ENCODE peak calls at places on chromosomes 11 and 22, in ten cellular contexts. F is breast epithelium, P is sigmoid colon, M is body of pancreas, V is adipocyte, D is right atrium auricular region, T is cardiac muscle cell, H is HepG2, J is aorta, Z is PC-9. R is an unnamed sample. For H3K9me3, the result is how much of the 10 kb centered on the place peaks cover.

GRCh38 chr11:64060861-64061444 is 25.2 kb downstream of the FLRT1 start:
- DNase-seq in F (no peak), P (no peak), M (peak), V (peak), D (no peak), T (peak), H (no peak), J (peak), Z (no peak), R (peak)

GRCh38 chr11:14611939-14612338 is 31.7 kb upstream of the PDE3B start:
- DNase-seq in F (no peak), P (no peak), M (no peak), V (no peak), D (no peak), T (no peak), H (no peak), J (no peak), Z (no peak), R (no peak)

GRCh38 chr11:108496643-108497256 is 1.4 kb downstream of the POGLUT3 start:
- DNase-seq in F (no peak), P (no peak), M (no peak), V (peak), D (no peak), T (no peak), H (no peak), J (no peak), Z (peak), R (no peak)

GRCh38 chr11:77276271-77276670 is 25.2 kb downstream of the GDPD4 start:
- DNase-seq in F (no peak), P (no peak), M (no peak), V (no peak), D (no peak), T (no peak), H (no peak), J (no peak), Z (no peak), R (no peak)

GRCh38 chr11:116895053-116895757 is 57.8 kb upstream of the APOA1 start:
- DNase-seq in F (no peak), P (peak), M (no peak), V (no peak), D (no peak), T (peak), H (no peak), J (peak), Z (no peak), R (no peak)

GRCh38 chr22:19696504-19697276 is 17.6 kb upstream of the SEPTIN5 start:
- DNase-seq in F (no peak), P (no peak), M (no peak), V (no peak), D (no peak), T (no peak), H (no peak), J (no peak), Z (no peak), R (no peak)

GRCh38 chr11:123429851-123430735 is at the start of gene GRAMD1B:
- DNase-seq in F (no peak), P (no peak), M (peak), V (peak), D (no peak), T (peak), H (no peak), J (peak), Z (no peak), R (peak)

GRCh38 chr22:22848364-22848866 is 39.2 kb upstream of the IGLL5 start:
- DNase-seq in F (peak), P (no peak), M (peak), V (peak), D (no peak), T (no peak), H (peak), J (peak), Z (peak), R (peak)

GRCh38 chr22:29254283-29254653 is 13.5 kb downstream of the RHBDD3 start:
- DNase-seq in F (no peak), P (no peak), M (no peak), V (no peak), D (no peak), T (no peak), H (no peak), J (no peak), Z (no peak), R (no peak)

GRCh38 chr11:109041876-109042275 is 377.0 kb downstream of the DDX10 start:
- DNase-seq in F (no peak), P (no peak), M (no peak), V (no peak), D (no peak), T (no peak), H (no peak), J (no peak), Z (no peak), R (no peak)

GRCh38 chr11:105960252-105961245 is 61.5 kb downstream of the MSANTD4 start:
- DNase-seq in F (no peak), P (no peak), M (no peak), V (no peak), D (no peak), T (no peak), H (peak), J (no peak), Z (no peak), R (no peak)

GRCh38 chr11:85495918-85496317 is 131.2 kb downstream of the DLG2 start:
- DNase-seq in F (no peak), P (no peak), M (no peak), V (no peak), D (no peak), T (no peak), H (no peak), J (no peak), Z (no peak), R (no peak)

GRCh38 chr11:122036022-122036421 is 80.0 kb downstream of the BLID start:
- DNase-seq in F (no peak), P (no peak), M (no peak), V (peak), D (no peak), T (no peak), H (no peak), J (no peak), Z (no peak), R (no peak)

GRCh38 chr11:132114743-132115142 is 744.3 kb downstream of the NTM start:
- DNase-seq in F (no peak), P (no peak), M (no peak), V (no peak), D (no peak), T (no peak), H (no peak), J (no peak), Z (no peak), R (no peak)

GRCh38 chr11:86949995-86950993 is 4.9 kb downstream of the FZD4 start:
- DNase-seq in F (no peak), P (no peak), M (no peak), V (no peak), D (no peak), T (no peak), H (no peak), J (no peak), Z (no peak), R (no peak)

GRCh38 chr22:42949159-42949558 is 65.8 kb downstream of the PACSIN2 start:
- DNase-seq in F (no peak), P (no peak), M (no peak), V (peak), D (no peak), T (no peak), H (no peak), J (peak), Z (peak), R (no peak)

GRCh38 chr11:18578975-18579598 is 9.4 kb downstream of the UEVLD start:
- DNase-seq in F (no peak), P (no peak), M (no peak), V (no peak), D (no peak), T (no peak), H (peak), J (no peak), Z (no peak), R (no peak)

GRCh38 chr11:102552447-102553200 is 22.1 kb upstream of the MMP7 start:
- DNase-seq in F (no peak), P (no peak), M (peak), V (peak), D (no peak), T (peak), H (peak), J (no peak), Z (peak), R (no peak)

GRCh38 chr11:38136887-38137286 is 1538.9 kb upstream of the RAG2 start:
- DNase-seq in F (no peak), P (no peak), M (no peak), V (no peak), D (no peak), T (no peak), H (no peak), J (no peak), Z (no peak), R (no peak)

GRCh38 chr22:46036558-46037408 is 59.8 kb upstream of the WNT7B start:
- DNase-seq in F (no peak), P (peak), M (peak), V (no peak), D (no peak), T (peak), H (peak), J (peak), Z (peak), R (peak)

GRCh38 chr11:67400942-67401494 is 640 bp downstream of the PPP1CA start:
- DNase-seq in F (no peak), P (peak), M (no peak), V (peak), D (no peak), T (no peak), H (no peak), J (no peak), Z (no peak), R (no peak)

GRCh38 chr11:128796275-128796674 is 70.8 kb downstream of the KCNJ1 start:
- DNase-seq in F (no peak), P (no peak), M (no peak), V (peak), D (no peak), T (no peak), H (no peak), J (no peak), Z (no peak), R (no peak)

GRCh38 chr11:60428517-60428916 is 855 bp upstream of the MS4A5 start:
- DNase-seq in F (no peak), P (no peak), M (no peak), V (no peak), D (no peak), T (no peak), H (no peak), J (no peak), Z (no peak), R (no peak)

GRCh38 chr11:115941481-115941993 is 437.3 kb upstream of the CADM1 start:
- DNase-seq in F (peak), P (peak), M (peak), V (no peak), D (peak), T (no peak), H (no peak), J (peak), Z (peak), R (no peak)

GRCh38 chr22:42646569-42647525 is 2.3 kb downstream of the CYB5R3 start:
- DNase-seq in F (peak), P (no peak), M (peak), V (no peak), D (peak), T (peak), H (no peak), J (peak), Z (no peak), R (no peak)

GRCh38 chr11:848988-849824 is 6.6 kb downstream of the TSPAN4 start:
- DNase-seq in F (no peak), P (no peak), M (no peak), V (peak), D (no peak), T (peak), H (no peak), J (no peak), Z (no peak), R (peak)

GRCh38 chr11:14132312-14132711 is 169.8 kb downstream of the SPON1 start:
- DNase-seq in F (no peak), P (no peak), M (no peak), V (no peak), D (no peak), T (no peak), H (no peak), J (no peak), Z (no peak), R (no peak)

GRCh38 chr11:33932721-33933120 is 40.8 kb upstream of the LMO2 start:
- DNase-seq in F (no peak), P (no peak), M (no peak), V (no peak), D (no peak), T (no peak), H (no peak), J (no peak), Z (no peak), R (no peak)

GRCh38 chr22:28111501-28111900 is 192.4 kb upstream of the PITPNB start:
- DNase-seq in F (no peak), P (no peak), M (no peak), V (peak), D (no peak), T (no peak), H (no peak), J (no peak), Z (no peak), R (no peak)

GRCh38 chr11:69192282-69192681 is 36.5 kb downstream of the SMIM38 start:
- DNase-seq in F (no peak), P (no peak), M (peak), V (no peak), D (no peak), T (peak), H (no peak), J (no peak), Z (no peak), R (no peak)

GRCh38 chr11:113540416-113541330 is 65.5 kb upstream of the DRD2 start:
- DNase-seq in F (no peak), P (no peak), M (no peak), V (no peak), D (no peak), T (no peak), H (no peak), J (no peak), Z (no peak), R (no peak)

GRCh38 chr11:23767576-23767975 is 729.3 kb upstream of the LUZP2 start:
- DNase-seq in F (no peak), P (no peak), M (no peak), V (peak), D (no peak), T (no peak), H (no peak), J (no peak), Z (no peak), R (no peak)

GRCh38 chr11:108666373-108666772 is 1.5 kb downstream of the DDX10 start:
- DNase-seq in F (no peak), P (no peak), M (no peak), V (no peak), D (no peak), T (no peak), H (peak), J (no peak), Z (no peak), R (no peak)

GRCh38 chr11:122105009-122105828 is 10.8 kb downstream of the BLID start:
- DNase-seq in F (no peak), P (no peak), M (no peak), V (no peak), D (no peak), T (no peak), H (no peak), J (peak), Z (no peak), R (no peak)

GRCh38 chr11:134758342-134758931 is 346.4 kb upstream of the B3GAT1 start:
- DNase-seq in F (no peak), P (no peak), M (no peak), V (no peak), D (peak), T (no peak), H (no peak), J (no peak), Z (no peak), R (no peak)
- H3K9me3 ChIP-seq in F (under half), P (under half), M (under half), V (under half), D (under half), T (under half), H (under half), J (under half), Z (under half), R (under half)

GRCh38 chr22:48366591-48366990 is 1461.1 kb downstream of the BRD1 start:
- DNase-seq in F (no peak), P (peak), M (no peak), V (no peak), D (no peak), T (no peak), H (no peak), J (no peak), Z (no peak), R (no peak)
- H3K9me3 ChIP-seq in F (under half), P (under half), M (under half), V (under half), D (under half), T (under half), H (under half), J (under half), Z (under half), R (under half)

GRCh38 chr11:71204748-71205664 is 47.4 kb downstream of the SHANK2 start:
- DNase-seq in F (no peak), P (peak), M (no peak), V (no peak), D (no peak), T (no peak), H (no peak), J (peak), Z (no peak), R (no peak)
- H3K9me3 ChIP-seq in F (under half), P (under half), M (under half), V (under half), D (under half), T (under half), H (under half), J (under half), Z (under half), R (under half)

DNA sequence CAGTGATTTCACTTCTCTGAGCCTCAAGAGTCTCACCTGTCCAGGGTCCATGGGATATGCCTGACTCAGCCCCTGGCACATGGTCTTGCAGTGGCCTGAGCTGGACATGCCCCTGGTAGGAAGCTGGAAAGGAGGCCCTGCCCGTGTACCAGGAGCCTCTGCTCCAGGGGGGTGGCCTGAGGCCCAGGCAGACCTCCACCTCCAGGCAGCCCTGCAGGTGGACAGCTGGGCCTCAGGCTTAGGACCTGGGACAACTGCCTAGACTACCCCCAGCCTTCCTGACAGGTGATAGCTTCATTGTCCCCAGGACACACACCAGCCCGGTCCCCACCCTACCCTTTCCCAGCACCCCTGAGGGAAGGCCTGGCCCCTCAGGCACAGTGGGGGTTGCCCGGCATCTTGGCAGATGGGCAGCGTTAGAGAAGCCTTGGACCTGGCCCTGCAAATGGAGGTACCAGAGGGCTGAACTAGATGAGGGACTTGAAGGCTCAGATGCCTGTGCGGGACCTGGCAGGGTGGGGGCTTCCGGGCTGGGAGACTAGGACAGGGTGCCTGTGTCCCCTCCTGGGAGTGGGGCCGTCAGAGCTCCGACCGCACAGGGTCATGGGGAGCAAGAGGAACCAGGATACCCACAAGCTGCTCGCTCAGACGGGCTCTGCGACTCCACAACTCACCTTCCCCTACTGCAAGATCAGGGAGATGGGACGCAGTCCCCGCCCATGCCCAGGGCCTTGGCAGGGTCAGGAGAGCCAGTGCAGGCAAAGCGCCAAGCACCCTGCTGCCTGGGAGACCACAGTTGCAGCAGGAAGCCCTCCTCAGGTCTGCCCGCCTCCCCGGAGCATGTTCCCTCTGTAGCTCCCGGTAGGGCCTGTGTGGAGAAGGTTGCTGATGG is 53.5 kb downstream of the CDKN1C start:
- DNase-seq in F (no peak), P (no peak), M (no peak), V (no peak), D (no peak), T (no peak), H (no peak), J (no peak), Z (no peak), R (no peak)
- H3K9me3 ChIP-seq in F (under half), P (under half), M (under half), V (under half), D (under half), T (under half), H (under half), J (under half), Z (under half), R (under half)

R was measured in T-helper 17 cell.